ENCODE peak calls at places on chromosomes 2 and 18, in ten cellular contexts. W is neural progenitor cell; O is brain microvascular endothelial cell; Z is GM23338; H is astrocyte; T is ovary; Q is CD8-positive, alpha-beta T cell; J is endothelial cell of umbilical vein; F is upper lobe of left lung; I is hepatocyte. B is an unnamed sample. For H3K27me3, the result is how much of the 10 kb centered on the place peaks cover.

GRCh38 chr2:150041721-150042450 is 445.6 kb downstream of the RND3 start:
- DNase-seq in Z (no peak), F (no peak), W (no peak), O (peak), I (no peak), T (no peak), Q (no peak), J (peak), H (peak), B (peak)

GRCh38 chr2:213069531-213069930 is 81.9 kb downstream of the IKZF2 start:
- DNase-seq in J (no peak), F (no peak), O (no peak), I (no peak), Q (no peak), H (peak), W (no peak), T (no peak), Z (no peak), B (peak)

GRCh38 chr18:74440808-74441427 is 16.2 kb downstream of the DIPK1C start:
- DNase-seq in Z (no peak), I (no peak), W (no peak), O (no peak), J (no peak), H (no peak), F (no peak), Q (no peak), T (no peak), B (no peak)

GRCh38 chr2:230953843-230954242 is 28.8 kb upstream of the GPR55 start:
- DNase-seq in Z (no peak), H (no peak), I (no peak), J (no peak), F (no peak), Q (no peak), O (no peak), W (no peak), T (no peak), B (peak)

GRCh38 chr2:167331636-167332232 is 443.5 kb downstream of the XIRP2 start:
- DNase-seq in Z (peak), O (no peak), W (peak), F (no peak), I (peak), T (no peak), H (no peak), J (no peak), Q (no peak), B (no peak)

GRCh38 chr2:152337511-152337903 is 2.5 kb downstream of the FMNL2 start:
- DNase-seq in O (no peak), W (no peak), Z (no peak), I (no peak), T (no peak), H (no peak), Q (no peak), F (no peak), J (no peak), B (no peak)

GRCh38 chr18:8283901-8284585 is 325.2 kb upstream of the RAB12 start:
- DNase-seq in F (no peak), Q (no peak), O (peak), Z (no peak), W (no peak), H (peak), T (no peak), I (no peak), J (peak), B (peak)

GRCh38 chr18:54835944-54836343 is 7.7 kb downstream of the RAB27B start:
- DNase-seq in W (no peak), J (peak), I (no peak), Q (no peak), F (no peak), H (no peak), Z (no peak), T (no peak), O (no peak), B (no peak)

GRCh38 chr2:197786010-197786877 is 1.1 kb upstream of the BOLL start:
- DNase-seq in W (peak), I (peak), Q (peak), J (no peak), Z (peak), F (peak), O (no peak), T (no peak), H (no peak), B (no peak)

GRCh38 chr2:134284119-134284670 is 30.3 kb downstream of the MGAT5 start:
- DNase-seq in T (no peak), O (no peak), W (no peak), I (no peak), J (no peak), F (no peak), H (peak), Z (no peak), Q (no peak), B (peak)

GRCh38 chr2:240045098-240045497 is 8.2 kb downstream of the OR6B3 start:
- DNase-seq in F (peak), H (no peak), W (no peak), Q (no peak), O (no peak), I (no peak), T (no peak), Z (no peak), J (no peak), B (no peak)

GRCh38 chr18:54852780-54853675 is 24.8 kb downstream of the RAB27B start:
- DNase-seq in J (peak), F (no peak), T (no peak), Q (no peak), I (no peak), H (no peak), W (no peak), O (no peak), Z (no peak), B (no peak)

GRCh38 chr2:222739939-222740338 is 68.5 kb downstream of the MOGAT1 start:
- DNase-seq in F (no peak), Q (no peak), H (no peak), O (no peak), J (no peak), T (no peak), Z (no peak), W (no peak), I (no peak), B (no peak)

GRCh38 chr2:209321076-209321475 is 102.8 kb upstream of the MAP2 start:
- DNase-seq in O (peak), H (peak), Q (no peak), F (no peak), Z (no peak), T (no peak), W (no peak), J (no peak), I (peak), B (peak)

GRCh38 chr2:7523557-7524210 is 606.5 kb downstream of the RNF144A start:
- DNase-seq in I (no peak), Q (no peak), J (no peak), H (no peak), W (no peak), O (no peak), F (no peak), Z (no peak), T (no peak), B (peak)

GRCh38 chr2:172909454-172909853 is 166.2 kb upstream of the MAP3K20 start:
- DNase-seq in H (no peak), Z (no peak), W (no peak), Q (no peak), T (no peak), O (no peak), J (no peak), F (no peak), I (no peak), B (no peak)

GRCh38 chr2:62505109-62505508 is 886 bp downstream of the TMEM17 start:
- DNase-seq in O (no peak), Q (no peak), H (no peak), J (peak), I (no peak), Z (no peak), F (no peak), W (no peak), T (no peak), B (no peak)

GRCh38 chr2:145166716-145167115 is 646.8 kb upstream of the ZEB2 start:
- DNase-seq in W (no peak), O (no peak), Q (no peak), J (no peak), T (no peak), I (no peak), F (no peak), Z (no peak), H (no peak), B (no peak)

GRCh38 chr18:55381277-55381676 is 206.7 kb downstream of the TCF4 start:
- DNase-seq in F (no peak), Z (no peak), I (no peak), Q (no peak), T (no peak), O (peak), J (no peak), H (peak), W (no peak), B (peak)

GRCh38 chr18:59700535-59700967 is 3.3 kb upstream of the CCBE1 start:
- DNase-seq in I (peak), H (no peak), J (no peak), O (no peak), F (no peak), Z (no peak), T (no peak), W (no peak), Q (no peak), B (no peak)

GRCh38 chr18:75530118-75530517 is 102.6 kb upstream of the SMIM21 start:
- DNase-seq in T (no peak), O (no peak), Q (no peak), F (no peak), I (no peak), J (no peak), H (no peak), Z (no peak), W (no peak), B (no peak)

GRCh38 chr18:75530548-75531211 is 103.2 kb upstream of the SMIM21 start:
- DNase-seq in T (no peak), F (no peak), Z (no peak), H (no peak), O (no peak), W (no peak), J (no peak), I (no peak), Q (no peak), B (no peak)

GRCh38 chr18:75531851-75532241 is 104.3 kb upstream of the SMIM21 start:
- DNase-seq in F (peak), H (no peak), O (no peak), Z (peak), T (no peak), I (no peak), Q (no peak), W (no peak), J (no peak), B (no peak)

GRCh38 chr18:75531212-75531850 is 103.8 kb upstream of the SMIM21 start:
- DNase-seq in T (no peak), J (no peak), Q (no peak), O (no peak), F (no peak), W (no peak), H (no peak), I (no peak), Z (no peak), B (no peak)

DNA sequence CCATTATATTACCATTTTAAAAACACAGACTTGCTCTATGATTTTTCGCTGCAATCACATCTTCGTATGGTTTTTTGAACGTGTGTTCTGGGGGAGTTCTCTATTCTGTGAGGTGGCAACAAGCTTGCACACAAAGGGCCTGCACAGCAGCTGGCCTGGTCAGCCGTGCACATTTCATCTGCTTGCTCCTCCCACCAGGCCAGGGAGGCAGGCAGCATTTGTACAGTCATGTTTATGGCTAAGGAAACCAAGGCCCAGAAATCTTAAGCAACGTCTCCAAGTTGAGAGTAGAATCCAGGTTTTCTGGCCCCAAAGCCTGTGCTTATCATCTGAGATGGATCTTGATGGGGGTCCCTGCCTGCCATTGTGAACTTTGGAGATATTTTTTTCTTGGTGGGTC is 106.5 kb upstream of the SMIM21 start:
- DNase-seq in T (no peak), O (no peak), W (no peak), J (no peak), I (no peak), F (no peak), H (peak), Z (no peak), Q (no peak), B (peak)
- H3K27me3 ChIP-seq in T (under half), O (under half), W (under half), J (under half), I (under half), F (under half), H (under half), Z (under half), Q (under half), B (under half)

GRCh38 chr18:57426187-57426586 is 9.0 kb upstream of the ONECUT2 start:
- DNase-seq in J (no peak), F (no peak), O (no peak), I (no peak), H (no peak), Q (no peak), Z (no peak), W (no peak), T (no peak), B (no peak)
- H3K27me3 ChIP-seq in J (half or more), F (under half), O (under half), I (half or more), H (half or more), Q (under half), Z (half or more), W (half or more), T (under half), B (under half)

GRCh38 chr2:238919307-238919706 is 71.4 kb downstream of the TWIST2 start:
- DNase-seq in H (no peak), W (no peak), T (no peak), O (no peak), I (no peak), Q (no peak), F (no peak), Z (no peak), J (no peak), B (no peak)

GRCh38 chr2:238920601-238921001 is 72.7 kb downstream of the TWIST2 start:
- DNase-seq in J (no peak), H (no peak), Z (no peak), F (no peak), Q (no peak), W (no peak), T (no peak), I (no peak), O (no peak), B (no peak)

GRCh38 chr2:238921259-238921658 is 73.4 kb downstream of the TWIST2 start:
- DNase-seq in Q (no peak), O (no peak), W (no peak), J (no peak), H (no peak), Z (no peak), I (no peak), T (no peak), F (no peak), B (no peak)

GRCh38 chr2:238921681-238922319 is 73.9 kb downstream of the TWIST2 start:
- DNase-seq in W (no peak), Z (no peak), F (no peak), J (no peak), H (no peak), I (no peak), T (no peak), O (no peak), Q (no peak), B (no peak)

GRCh38 chr2:238920053-238920452 is 72.2 kb downstream of the TWIST2 start:
- DNase-seq in J (no peak), W (no peak), I (no peak), F (no peak), H (no peak), O (no peak), T (no peak), Z (no peak), Q (no peak), B (no peak)
- H3K27me3 ChIP-seq in J (under half), W (under half), I (under half), F (under half), H (under half), O (under half), T (under half), Z (under half), Q (under half), B (under half)

GRCh38 chr2:108988796-108989713 is at the start of gene EDAR:
- DNase-seq in J (peak), F (no peak), H (peak), T (no peak), O (no peak), W (peak), Q (peak), Z (peak), I (peak), B (peak)
- H3K27me3 ChIP-seq in J (under half), F (under half), H (under half), T (under half), O (under half), W (under half), Q (under half), Z (under half), I (under half), B (under half)

GRCh38 chr18:46649071-46649862 is 7.8 kb downstream of the LOXHD1 start:
- DNase-seq in F (no peak), H (no peak), J (no peak), T (no peak), O (no peak), W (no peak), I (no peak), Z (no peak), Q (no peak), B (no peak)
- H3K27me3 ChIP-seq in F (under half), H (under half), J (under half), T (under half), O (under half), W (under half), I (under half), Z (under half), Q (under half), B (under half)

GRCh38 chr2:110737783-110738182 is 5.4 kb downstream of the ACOXL start:
- DNase-seq in F (no peak), O (no peak), J (no peak), W (no peak), I (no peak), T (no peak), Z (no peak), Q (no peak), H (no peak), B (no peak)
- H3K27me3 ChIP-seq in F (under half), O (under half), J (under half), W (under half), I (under half), T (under half), Z (under half), Q (under half), H (half or more), B (under half)

GRCh38 chr18:47248610-47249343 is 2.7 kb downstream of the SKOR2 start:
- DNase-seq in Z (peak), O (no peak), W (peak), T (no peak), I (no peak), J (no peak), H (no peak), Q (no peak), F (peak), B (no peak)
- H3K27me3 ChIP-seq in Z (half or more), O (half or more), W (half or more), T (under half), I (half or more), J (half or more), H (half or more), Q (under half), F (under half), B (half or more)

DNA sequence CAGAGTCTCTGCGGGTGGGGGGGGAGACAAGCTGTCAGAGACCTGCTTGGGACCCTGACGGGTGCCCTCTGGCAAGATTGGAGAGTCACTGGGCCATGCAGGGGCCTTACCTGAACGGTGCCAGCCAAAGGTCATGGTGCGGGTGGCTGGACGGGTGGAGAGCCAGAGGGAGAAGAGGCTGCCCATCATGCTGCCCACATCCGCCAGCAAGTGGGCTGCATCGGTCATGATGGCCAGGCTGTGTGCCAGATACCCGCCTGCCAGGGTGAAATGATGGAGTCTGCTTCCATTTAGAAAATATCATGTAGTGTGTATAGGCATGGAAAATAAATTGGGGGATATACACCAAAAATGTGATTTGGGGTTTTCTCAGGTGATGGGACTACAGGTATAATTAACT is 4.8 kb downstream of the SLC30A3 start:
- DNase-seq in I (no peak), Z (no peak), J (no peak), F (no peak), Q (no peak), T (no peak), O (no peak), H (no peak), W (no peak), B (no peak)
- H3K27me3 ChIP-seq in I (half or more), Z (under half), J (under half), F (under half), Q (under half), T (under half), O (under half), H (under half), W (under half), B (under half)

B was measured in fibroblast of lung.